ENCODE peak calls at places on chromosomes 4 and X, in ten cellular contexts. Q, D, R, U, W, A, J, I, G and F are unnamed samples.

GRCh38 chr4:176123710-176124407 is 58.2 kb downstream of the WDR17 start:
- DNase-seq in Q (peak), D (no peak), R (no peak), U (no peak), W (peak), A (no peak), J (peak), I (no peak), G (peak), F (no peak)

GRCh38 chrX:47723689-47724088 is 64.7 kb upstream of the UXT start:
- DNase-seq in Q (no peak), D (no peak), R (no peak), U (no peak), W (no peak), A (peak), J (no peak), I (no peak), G (no peak), F (no peak)

GRCh38 chr4:78121338-78121904 is 64.3 kb downstream of the FRAS1 start:
- DNase-seq in Q (no peak), D (no peak), R (no peak), U (no peak), W (no peak), A (no peak), J (no peak), I (no peak), G (no peak), F (no peak)

GRCh38 chr4:36719425-36719824 is 438.0 kb downstream of the DTHD1 start:
- DNase-seq in Q (no peak), D (no peak), R (no peak), U (no peak), W (no peak), A (no peak), J (no peak), I (no peak), G (no peak), F (no peak)

GRCh38 chrX:32987139-32987538 is 224.2 kb downstream of the DMD start:
- DNase-seq in Q (peak), D (no peak), R (no peak), U (no peak), W (no peak), A (no peak), J (no peak), I (no peak), G (no peak), F (no peak)

GRCh38 chrX:37796805-37797204 is 16.9 kb downstream of the CYBB start:
- DNase-seq in Q (no peak), D (no peak), R (no peak), U (peak), W (no peak), A (no peak), J (no peak), I (no peak), G (no peak), F (no peak)

GRCh38 chrX:48835524-48836329 is at the start of gene PCSK1N:
- DNase-seq in Q (peak), D (no peak), R (peak), U (no peak), W (peak), A (no peak), J (no peak), I (no peak), G (no peak), F (no peak)

GRCh38 chr4:77473509-77473908 is 132.1 kb upstream of the CXCL13 start:
- DNase-seq in Q (no peak), D (no peak), R (no peak), U (peak), W (no peak), A (no peak), J (no peak), I (no peak), G (no peak), F (no peak)

GRCh38 chr4:7275490-7276154 is 83.3 kb downstream of the SORCS2 start:
- DNase-seq in Q (no peak), D (no peak), R (no peak), U (no peak), W (no peak), A (no peak), J (no peak), I (no peak), G (no peak), F (no peak)

GRCh38 chrX:15674514-15674898 is 9.9 kb upstream of the CLTRN start:
- DNase-seq in Q (peak), D (peak), R (no peak), U (peak), W (peak), A (peak), J (no peak), I (no peak), G (peak), F (peak)